ENCODE peak calls at places on chromosomes 5 and 9, in six cellular contexts. G, O, L, S, T and E are unnamed samples.
A peak's percentile ranks its signal among the peaks of the same experiment; 100 is the strongest.

GRCh38 chr9:79776581-79776980 is 204.8 kb downstream of the TLE4 start:
- DNase-seq in G (no peak), O (no peak), L (no peak), S (no peak), T (no peak), E (no peak)

GRCh38 chr9:133673260-133673658 is 37.1 kb downstream of the DBH start:
- DNase-seq in G (no peak), O (no peak), L (no peak), S (no peak), T (no peak), E (no peak)

GRCh38 chr5:37275521-37275920 is 26.3 kb upstream of the CPLANE1 start:
- DNase-seq in G (no peak), O (no peak), L (no peak), S (no peak), T (no peak), E (no peak)

GRCh38 chr9:129416831-129417604 is 203.9 kb downstream of the C9orf50 start:
- DNase-seq in G (peak; percentile 30), O (no peak), L (no peak), S (no peak), T (no peak), E (no peak)

GRCh38 chr5:10702040-10702629 is 58.9 kb downstream of the DAP start:
- DNase-seq in G (no peak), O (no peak), L (peak; percentile 61), S (peak; percentile 84), T (no peak), E (no peak)

GRCh38 chr5:100838048-100838473 is 65.0 kb downstream of the ST8SIA4 start:
- DNase-seq in G (no peak), O (no peak), L (no peak), S (no peak), T (no peak), E (no peak)

GRCh38 chr5:95390812-95391492 is at the start of gene FAM81B:
- DNase-seq in G (no peak), O (no peak), L (peak; percentile 15), S (peak; percentile 38), T (no peak), E (no peak)

GRCh38 chr5:170737591-170737990 is 45.9 kb upstream of the GABRP start:
- DNase-seq in G (no peak), O (no peak), L (no peak), S (no peak), T (no peak), E (no peak)

GRCh38 chr5:98927242-98927987 is 1.4 kb downstream of the CHD1 start:
- DNase-seq in G (no peak), O (no peak), L (peak; percentile 53), S (peak; percentile 82), T (peak; percentile 65), E (no peak)

GRCh38 chr5:33726422-33727165 is 165.2 kb downstream of the ADAMTS12 start:
- DNase-seq in G (no peak), O (no peak), L (no peak), S (peak; percentile 42), T (no peak), E (no peak)

GRCh38 chr5:81789033-81789432 is 38.1 kb upstream of the SSBP2 start:
- DNase-seq in G (no peak), O (no peak), L (peak; percentile 15), S (peak; percentile 39), T (no peak), E (no peak)

GRCh38 chr5:149636861-149637246 is 55.6 kb downstream of the ARHGEF37 start:
- DNase-seq in G (peak; percentile 65), O (peak; percentile 38), L (peak; percentile 81), S (peak; percentile 75), T (peak; percentile 47), E (peak; percentile 50)

GRCh38 chr9:86069206-86069869 is 30.0 kb downstream of the GOLM1 start:
- DNase-seq in G (no peak), O (no peak), L (no peak), S (no peak), T (peak; percentile 81), E (no peak)

GRCh38 chr5:42974546-42974945 is 65.6 kb downstream of the ANXA2R start:
- DNase-seq in G (no peak), O (no peak), L (peak; percentile 45), S (no peak), T (no peak), E (no peak)

GRCh38 chr9:16828335-16829281 is 41.9 kb downstream of the BNC2 start:
- DNase-seq in G (no peak), O (no peak), L (peak; percentile 62), S (peak; percentile 47), T (no peak), E (peak; percentile 48)

GRCh38 chr5:151115272-151115905 is 34.6 kb upstream of the TNIP1 start:
- DNase-seq in G (peak; percentile 11), O (no peak), L (peak; percentile 78), S (peak; percentile 68), T (peak; percentile 73), E (peak; percentile 88)